ENCODE peak calls at places on chromosomes 5 and 9, in nine cellular contexts. One of them, this sample, is unnamed.

GRCh38 chr5:135569755-135570452 is 8.9 kb downstream of the CXCL14 start:
- DNase-seq in D721Med: no peak
- DNase-seq in fibroblast of the aortic adventitia: peak
- DNase-seq in amniotic stem cell: no peak
- DNase-seq in Right ventricle myocardium inferior: no peak
- DNase-seq in COR-L47: peak
- DNase-seq in kidney tubule cell: peak
- DNase-seq in M059J: peak
- DNase-seq in Calu3: peak
- DNase-seq in this sample: peak

GRCh38 chr5:141713616-141714309 is 31.7 kb upstream of the ARAP3 start:
- DNase-seq in D721Med: no peak
- DNase-seq in Right ventricle myocardium inferior: no peak
- DNase-seq in Calu3: peak
- DNase-seq in fibroblast of the aortic adventitia: peak
- DNase-seq in M059J: peak
- DNase-seq in kidney tubule cell: peak
- DNase-seq in amniotic stem cell: no peak
- DNase-seq in COR-L47: no peak
- DNase-seq in this sample: peak

GRCh38 chr5:102668220-102668930 is 86.7 kb upstream of the PAM start:
- DNase-seq in COR-L47: no peak
- DNase-seq in D721Med: peak
- DNase-seq in fibroblast of the aortic adventitia: no peak
- DNase-seq in Right ventricle myocardium inferior: no peak
- DNase-seq in M059J: no peak
- DNase-seq in Calu3: no peak
- DNase-seq in kidney tubule cell: no peak
- DNase-seq in amniotic stem cell: no peak
- DNase-seq in this sample: no peak

GRCh38 chr5:173572431-173573125 is 43.9 kb downstream of the BOD1 start:
- DNase-seq in D721Med: no peak
- DNase-seq in kidney tubule cell: no peak
- DNase-seq in Calu3: no peak
- DNase-seq in COR-L47: no peak
- DNase-seq in Right ventricle myocardium inferior: no peak
- DNase-seq in amniotic stem cell: no peak
- DNase-seq in M059J: peak
- DNase-seq in fibroblast of the aortic adventitia: peak
- DNase-seq in this sample: no peak

GRCh38 chr9:94212531-94212930 is 46.6 kb upstream of the ZNF169 start:
- DNase-seq in amniotic stem cell: no peak
- DNase-seq in COR-L47: no peak
- DNase-seq in Right ventricle myocardium inferior: no peak
- DNase-seq in kidney tubule cell: no peak
- DNase-seq in D721Med: no peak
- DNase-seq in M059J: no peak
- DNase-seq in fibroblast of the aortic adventitia: no peak
- DNase-seq in Calu3: no peak
- DNase-seq in this sample: no peak

GRCh38 chr9:13557724-13558123 is 278.2 kb upstream of the MPDZ start:
- DNase-seq in Calu3: no peak
- DNase-seq in Right ventricle myocardium inferior: no peak
- DNase-seq in amniotic stem cell: no peak
- DNase-seq in COR-L47: no peak
- DNase-seq in D721Med: no peak
- DNase-seq in fibroblast of the aortic adventitia: no peak
- DNase-seq in kidney tubule cell: no peak
- DNase-seq in M059J: no peak
- DNase-seq in this sample: no peak

GRCh38 chr9:98129451-98129881 is 10.4 kb upstream of the TRIM14 start:
- DNase-seq in M059J: no peak
- DNase-seq in Right ventricle myocardium inferior: no peak
- DNase-seq in D721Med: no peak
- DNase-seq in fibroblast of the aortic adventitia: no peak
- DNase-seq in COR-L47: no peak
- DNase-seq in kidney tubule cell: no peak
- DNase-seq in amniotic stem cell: no peak
- DNase-seq in Calu3: no peak
- DNase-seq in this sample: no peak

GRCh38 chr9:27365977-27366376 is 69.0 kb upstream of the EQTN start:
- DNase-seq in M059J: peak
- DNase-seq in D721Med: no peak
- DNase-seq in Right ventricle myocardium inferior: no peak
- DNase-seq in fibroblast of the aortic adventitia: no peak
- DNase-seq in Calu3: no peak
- DNase-seq in kidney tubule cell: peak
- DNase-seq in amniotic stem cell: no peak
- DNase-seq in COR-L47: no peak
- DNase-seq in this sample: peak

GRCh38 chr9:93209576-93210323 is 25.8 kb downstream of the WNK2 start:
- DNase-seq in D721Med: no peak
- DNase-seq in kidney tubule cell: no peak
- DNase-seq in COR-L47: no peak
- DNase-seq in Calu3: no peak
- DNase-seq in M059J: no peak
- DNase-seq in Right ventricle myocardium inferior: peak
- DNase-seq in fibroblast of the aortic adventitia: no peak
- DNase-seq in amniotic stem cell: no peak
- DNase-seq in this sample: no peak

This sample was measured in LoVo.